ENCODE peak calls at places on chromosomes 12 and 14, in five cellular contexts. N, S, A, J and L are unnamed samples.

GRCh38 chr12:51012570-51013236 is 13.5 kb downstream of the SLC11A2 start:
- ATAC-seq in N (no peak), S (no peak), A (no peak), J (peak), L (no peak)

GRCh38 chr12:77087427-77087826 is 22.1 kb upstream of the E2F7 start:
- ATAC-seq in N (no peak), S (no peak), A (no peak), J (no peak), L (no peak)

GRCh38 chr14:39229222-39229543 is 4.5 kb upstream of the MIA2 start:
- ATAC-seq in N (no peak), S (no peak), A (no peak), J (no peak), L (no peak)

GRCh38 chr12:2319747-2320146 is 267.0 kb downstream of the CACNA1C start:
- ATAC-seq in N (peak), S (no peak), A (no peak), J (no peak), L (no peak)

GRCh38 chr12:124809878-124810277 is 53.8 kb downstream of the SCARB1 start:
- ATAC-seq in N (no peak), S (no peak), A (no peak), J (no peak), L (no peak)

GRCh38 chr14:59303216-59303615 is 114.7 kb downstream of the DAAM1 start:
- ATAC-seq in N (no peak), S (no peak), A (no peak), J (no peak), L (no peak)

GRCh38 chr12:89983622-89984021 is 275.0 kb upstream of the ATP2B1 start:
- ATAC-seq in N (no peak), S (no peak), A (no peak), J (no peak), L (no peak)

GRCh38 chr14:77044776-77045569 is 16.5 kb upstream of the IRF2BPL start:
- ATAC-seq in N (no peak), S (peak), A (peak), J (peak), L (peak)

GRCh38 chr12:105018001-105018400 is 31.9 kb downstream of the NOPCHAP1 start:
- ATAC-seq in N (no peak), S (no peak), A (no peak), J (no peak), L (no peak)

GRCh38 chr12:89082354-89082753 is 269.9 kb downstream of the DUSP6 start:
- ATAC-seq in N (no peak), S (no peak), A (no peak), J (no peak), L (no peak)

GRCh38 chr14:77212933-77213656 is 31.5 kb downstream of the TMEM63C start:
- ATAC-seq in N (peak), S (peak), A (peak), J (no peak), L (no peak)

GRCh38 chr12:68374315-68374982 is 42.3 kb upstream of the MDM1 start:
- ATAC-seq in N (no peak), S (no peak), A (no peak), J (peak), L (no peak)

GRCh38 chr12:97573901-97574300 is 111.3 kb downstream of the RMST start:
- ATAC-seq in N (no peak), S (no peak), A (no peak), J (no peak), L (no peak)

GRCh38 chr14:52551696-52552062 is 626 bp downstream of the TXNDC16 start:
- ATAC-seq in N (no peak), S (no peak), A (peak), J (no peak), L (no peak)

GRCh38 chr12:124625867-124626675 is 58.7 kb upstream of the NCOR2 start:
- ATAC-seq in N (peak), S (peak), A (peak), J (peak), L (peak)

GRCh38 chr12:79260923-79261322 is 396.3 kb downstream of the SYT1 start:
- ATAC-seq in N (no peak), S (no peak), A (no peak), J (no peak), L (no peak)

DNA sequence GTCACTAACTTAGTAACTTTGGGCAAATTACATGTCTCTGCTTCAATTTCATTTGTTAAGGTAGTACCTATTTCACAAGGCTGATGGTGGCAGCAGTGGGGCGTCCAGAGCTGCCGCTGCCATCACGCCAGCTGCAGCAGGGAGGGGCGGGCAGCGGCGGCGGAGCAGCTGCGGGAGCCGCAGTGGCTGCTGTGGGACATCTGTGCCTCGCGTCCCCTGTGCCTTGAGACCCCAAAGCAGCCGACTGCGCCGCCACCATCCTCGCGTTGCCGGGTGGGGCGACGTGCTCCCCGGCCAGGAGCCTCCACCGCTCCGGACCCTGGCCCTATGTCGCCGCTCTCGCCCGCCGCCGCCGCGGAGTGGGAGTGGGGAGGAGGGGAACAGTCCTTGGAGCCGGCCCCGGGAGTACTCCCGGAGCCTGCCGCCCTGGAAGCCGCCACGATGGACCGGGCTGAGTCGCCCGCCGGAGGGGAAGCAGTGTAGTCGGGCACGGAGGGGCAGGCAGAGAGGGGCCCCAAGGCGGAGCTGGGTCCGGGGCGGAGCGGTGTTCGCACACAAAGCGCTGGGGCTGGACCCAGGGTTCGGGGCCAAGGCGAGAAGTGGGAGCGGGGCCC is 51.4 kb downstream of the A2M start:
- ATAC-seq in N (peak), S (peak), A (peak), J (peak), L (peak)
- TF ChIP-seq CTCF in N (no peak), S (peak), A (peak), J (no peak), L (peak)

DNA sequence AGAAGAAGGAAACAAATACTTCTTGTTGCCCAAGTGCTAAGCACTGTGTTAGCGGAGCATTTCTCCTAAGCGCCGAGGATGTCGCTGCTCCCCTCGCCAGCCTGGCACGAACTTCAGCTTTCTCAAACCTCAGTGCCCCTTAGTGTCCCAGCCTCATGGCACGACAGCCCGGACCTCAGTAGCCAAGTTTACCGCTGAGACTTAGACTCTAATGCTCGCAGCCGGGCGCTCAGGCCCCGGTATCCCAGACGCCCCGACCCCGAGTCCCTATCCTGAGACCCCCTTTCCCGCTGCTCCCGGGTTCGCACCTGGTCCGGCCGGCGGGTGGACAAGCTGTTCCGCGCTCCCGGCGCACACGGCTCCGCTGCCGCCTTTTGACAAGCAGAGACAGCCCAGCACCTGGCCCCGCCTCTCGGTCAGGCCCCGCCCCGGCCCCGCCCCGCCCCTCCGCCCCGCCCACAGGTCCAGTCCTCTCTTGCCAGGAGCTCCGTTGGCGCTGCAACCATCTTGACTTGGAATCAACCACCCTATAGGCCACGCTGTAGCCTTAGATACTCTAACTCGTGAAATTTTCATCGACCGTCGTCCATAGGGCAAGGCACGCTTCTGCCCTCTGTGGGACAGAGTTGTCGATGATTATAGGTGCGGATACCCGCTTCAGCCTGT is at the start of gene VDR:
- ATAC-seq in N (peak), S (peak), A (peak), J (peak), L (peak)
- TF ChIP-seq POLR2A in N (peak), S (peak), A (peak), J (peak), L (no peak)

GRCh38 chr12:94650143-94651056 is at the start of gene TMCC3:
- ATAC-seq in N (peak), S (peak), A (peak), J (peak), L (peak)
- TF ChIP-seq CTCF in N (peak), S (no peak), A (peak), J (no peak), L (no peak)

GRCh38 chr12:11545438-11546330 is 103.8 kb upstream of the ETV6 start:
- ATAC-seq in N (no peak), S (no peak), A (peak), J (no peak), L (no peak)
- TF ChIP-seq POLR2A in N (no peak), S (no peak), A (no peak), J (no peak), L (no peak)

GRCh38 chr12:84397846-84398245 is 514.8 kb downstream of the SLC6A15 start:
- ATAC-seq in N (no peak), S (no peak), A (no peak), J (no peak), L (no peak)

DNA sequence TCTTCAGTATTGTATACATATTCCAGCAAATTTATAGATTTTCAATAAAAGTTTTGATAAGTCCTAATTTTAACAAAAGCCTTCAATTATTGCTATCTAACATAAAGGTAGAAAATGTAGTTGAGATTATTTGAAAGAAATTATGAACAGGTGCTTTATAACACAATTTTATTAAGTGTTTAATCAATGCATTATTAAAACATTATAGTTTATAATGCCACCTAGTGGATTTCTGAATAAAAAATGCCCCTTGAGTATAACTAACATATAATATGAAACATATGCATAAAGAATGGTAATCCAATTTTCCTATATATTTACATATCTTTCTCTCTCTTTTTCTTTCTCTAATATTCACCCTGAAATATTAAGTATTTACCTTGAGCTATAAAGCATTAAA is 515.3 kb downstream of the SLC6A15 start:
- ATAC-seq in N (no peak), S (no peak), A (no peak), J (no peak), L (no peak)
- TF ChIP-seq CTCF in N (peak), S (no peak), A (no peak), J (no peak), L (no peak)

GRCh38 chr12:52033506-52034258 is 17.6 kb upstream of the NR4A1 start:
- ATAC-seq in N (no peak), S (no peak), A (no peak), J (peak), L (no peak)

GRCh38 chr12:52036587-52037171 is 14.6 kb upstream of the NR4A1 start:
- ATAC-seq in N (peak), S (peak), A (peak), J (peak), L (peak)

GRCh38 chr12:52035926-52036325 is 15.3 kb upstream of the NR4A1 start:
- ATAC-seq in N (no peak), S (no peak), A (no peak), J (no peak), L (no peak)

GRCh38 chr12:52038447-52038846 is 12.8 kb upstream of the NR4A1 start:
- ATAC-seq in N (no peak), S (no peak), A (no peak), J (no peak), L (no peak)

DNA sequence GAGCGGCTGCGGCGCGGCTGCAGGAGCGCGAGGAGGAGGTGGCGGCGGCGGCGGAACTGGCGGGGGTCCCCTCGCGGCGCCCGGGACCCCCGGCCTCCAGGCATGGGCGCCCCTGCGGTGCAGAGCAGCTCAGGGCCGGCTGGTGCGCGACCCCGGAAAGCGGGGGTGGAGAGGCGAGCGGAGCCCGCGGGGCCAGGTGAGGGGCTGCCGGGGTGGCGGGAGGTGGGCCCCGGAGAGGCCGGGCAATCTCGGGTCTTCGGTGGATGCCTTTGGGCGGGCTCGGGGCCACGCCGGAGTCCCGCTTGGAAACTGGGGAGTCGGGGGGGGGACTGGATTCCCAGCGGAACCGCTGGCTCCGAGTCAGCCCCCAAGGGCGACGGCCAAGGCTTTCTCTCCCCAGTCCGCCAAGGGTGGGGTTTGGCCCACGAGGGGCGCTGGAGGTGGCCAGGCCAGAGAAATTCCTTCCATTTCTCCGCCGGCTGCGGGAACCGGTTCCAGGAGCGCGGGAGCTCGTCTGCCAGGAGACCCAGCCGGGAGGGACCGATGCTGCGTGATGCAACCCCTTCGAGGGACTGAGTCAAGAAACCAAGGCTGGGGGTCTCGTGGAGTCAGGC is 13.9 kb upstream of the NR4A1 start:
- ATAC-seq in N (peak), S (peak), A (no peak), J (peak), L (peak)
- TF ChIP-seq POLR2A in N (no peak), S (no peak), A (no peak), J (no peak), L (no peak)

GRCh38 chr14:100546051-100546443 is 41.2 kb downstream of the BEGAIN start:
- ATAC-seq in N (no peak), S (peak), A (no peak), J (no peak), L (peak)

GRCh38 chr14:100548939-100549338 is 38.3 kb downstream of the BEGAIN start:
- ATAC-seq in N (no peak), S (no peak), A (no peak), J (no peak), L (no peak)

GRCh38 chr14:100548295-100548655 is 38.9 kb downstream of the BEGAIN start:
- ATAC-seq in N (no peak), S (no peak), A (peak), J (no peak), L (no peak)

GRCh38 chr14:100549834-100550625 is 37.2 kb downstream of the BEGAIN start:
- ATAC-seq in N (no peak), S (no peak), A (no peak), J (no peak), L (no peak)

GRCh38 chr14:100547633-100548294 is 39.5 kb downstream of the BEGAIN start:
- ATAC-seq in N (peak), S (peak), A (peak), J (peak), L (peak)
- TF ChIP-seq CTCF in N (no peak), S (no peak), A (no peak), J (no peak), L (no peak)

GRCh38 chr14:50666772-50667490 is 1.2 kb downstream of the SAV1 start:
- ATAC-seq in N (peak), S (peak), A (peak), J (peak), L (peak)
- TF ChIP-seq POLR2A in N (peak), S (no peak), A (no peak), J (peak), L (no peak)

DNA sequence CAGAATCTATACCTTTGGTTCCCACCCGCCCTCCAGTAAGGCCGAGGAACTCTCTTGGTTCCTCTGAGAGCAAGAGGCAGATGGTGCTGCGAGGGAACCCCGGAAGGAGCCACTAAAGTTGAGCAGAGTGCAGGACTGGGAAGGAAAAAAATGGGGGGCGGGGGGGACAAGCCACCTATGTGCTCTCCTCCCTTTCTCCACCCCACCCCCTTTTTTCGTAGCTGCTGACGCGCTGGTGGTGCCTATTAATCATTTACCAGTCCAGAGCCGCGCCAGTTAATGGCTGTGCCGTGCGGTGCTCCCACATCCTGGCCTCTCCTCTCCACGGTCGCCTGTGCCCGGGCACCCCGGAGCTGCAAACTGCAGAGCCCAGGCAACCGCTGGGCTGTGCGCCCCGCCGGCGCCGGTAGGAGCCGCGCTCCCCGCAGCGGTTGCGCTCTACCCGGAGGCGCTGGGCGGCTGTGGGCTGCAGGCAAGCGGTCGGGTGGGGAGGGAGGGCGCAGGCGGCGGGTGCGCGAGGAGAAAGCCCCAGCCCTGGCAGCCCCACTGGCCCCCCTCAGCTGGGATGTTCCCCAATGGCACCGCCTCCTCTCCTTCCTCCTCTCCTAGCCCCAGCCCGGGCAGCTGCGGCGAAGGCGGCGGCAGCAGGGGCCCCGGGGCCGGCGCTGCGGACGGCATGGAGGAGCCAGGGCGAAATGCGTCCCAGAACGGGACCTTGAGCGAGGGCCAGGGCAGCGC is 1.3 kb downstream of the SSTR1 start:
- ATAC-seq in N (peak), S (no peak), A (peak), J (no peak), L (peak)
- TF ChIP-seq CTCF in N (peak), S (no peak), A (no peak), J (no peak), L (no peak)

DNA sequence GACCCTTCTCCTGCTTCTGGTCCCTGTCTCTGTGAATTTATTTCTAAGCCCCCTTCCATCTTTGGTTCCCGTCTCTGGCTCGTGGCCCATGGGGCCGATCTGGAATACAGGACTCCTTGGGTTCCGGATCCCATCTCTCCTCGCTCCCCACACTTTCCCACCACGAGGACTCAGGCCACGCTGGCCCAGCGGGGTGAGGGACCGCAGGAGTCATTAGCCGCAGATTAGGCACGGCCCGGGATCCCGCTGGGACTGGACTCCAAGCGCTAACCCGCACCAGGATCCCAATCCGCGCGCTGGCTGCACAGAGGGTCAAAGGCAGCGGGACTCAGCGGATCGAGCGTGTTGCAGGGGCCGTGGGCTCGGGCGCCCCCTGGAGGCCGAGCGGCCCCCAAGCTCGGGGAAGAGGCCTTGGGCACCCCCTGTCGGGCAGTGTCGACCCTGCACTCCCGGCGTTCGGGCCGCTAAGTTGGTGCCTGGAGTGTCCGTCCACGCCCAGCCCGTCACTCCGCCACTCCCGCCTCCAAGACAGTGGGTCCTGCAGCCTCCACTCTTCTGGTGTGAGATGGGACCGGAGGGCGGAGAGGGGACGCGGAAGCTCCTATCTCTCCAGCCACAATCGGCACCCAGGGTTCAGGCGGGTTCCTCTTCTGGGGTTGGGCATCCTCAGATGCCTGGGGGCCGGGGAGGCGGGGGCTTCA is 9.5 kb downstream of the SHMT2 start:
- ATAC-seq in N (peak), S (peak), A (peak), J (peak), L (peak)
- TF ChIP-seq POLR2A in N (no peak), S (no peak), A (no peak), J (no peak), L (no peak)